ENCODE peak calls at places on chromosomes 16 and 17, in ten cellular contexts. L is ovary; S is CD8-positive, alpha-beta memory T cell; R is Peyer's patch; X is cardiac muscle cell; U is uterus; H is heart right ventricle; E is stomach; F is vagina; I is body of pancreas. M is an unnamed sample. For H3K4me1 and H3K27me3, the result is how much of the 10 kb centered on the place peaks cover.

GRCh38 chr16:5903153-5903552 is 805.6 kb upstream of the EEF2KMT start:
- DNase-seq in F (no peak), H (no peak), X (no peak), I (no peak), L (no peak), U (no peak), E (no peak), R (no peak), S (no peak), M (no peak)

GRCh38 chr16:3787924-3788661 is 70.8 kb upstream of the TRAP1 start:
- DNase-seq in X (no peak), L (no peak), U (no peak), R (no peak), H (no peak), I (no peak), E (no peak), S (no peak), F (no peak), M (no peak)

GRCh38 chr16:85699628-85700027 is 10.9 kb upstream of the GINS2 start:
- DNase-seq in U (no peak), E (no peak), R (no peak), L (no peak), X (peak), I (no peak), S (no peak), H (no peak), F (no peak), M (peak)

GRCh38 chr17:65750678-65751077 is 189.2 kb upstream of the AXIN2 start:
- DNase-seq in X (peak), S (peak), I (peak), U (peak), L (peak), R (peak), F (no peak), H (peak), E (peak), M (peak)

GRCh38 chr17:42276609-42277341 is 584 bp upstream of the STAT5B start:
- DNase-seq in F (no peak), X (peak), R (peak), H (peak), L (peak), I (peak), S (peak), E (peak), U (peak), M (no peak)

GRCh38 chr16:86581458-86581857 is 3.1 kb downstream of the FOXL1 start:
- DNase-seq in F (no peak), U (no peak), E (no peak), S (no peak), X (no peak), H (no peak), R (no peak), L (no peak), I (no peak), M (no peak)

GRCh38 chr17:20200016-20200788 is 191.0 kb downstream of the SPECC1 start:
- DNase-seq in H (no peak), L (no peak), S (no peak), U (no peak), E (no peak), X (no peak), F (no peak), R (no peak), I (no peak), M (no peak)

GRCh38 chr17:65638221-65638940 is 76.9 kb upstream of the AXIN2 start:
- DNase-seq in U (no peak), I (peak), E (peak), S (no peak), H (no peak), L (no peak), R (no peak), X (peak), F (no peak), M (no peak)

GRCh38 chr17:64223283-64223682 is 39.8 kb downstream of the TEX2 start:
- DNase-seq in I (no peak), R (no peak), E (no peak), L (no peak), S (no peak), X (no peak), U (no peak), H (no peak), F (no peak), M (no peak)

GRCh38 chr17:21034350-21035235 is 8.2 kb downstream of the USP22 start:
- DNase-seq in I (no peak), F (no peak), R (no peak), E (no peak), X (peak), S (no peak), H (no peak), U (no peak), L (no peak), M (no peak)

GRCh38 chr17:7945651-7946050 is 13.6 kb downstream of the CNTROB start:
- DNase-seq in E (no peak), U (no peak), L (no peak), F (no peak), R (no peak), I (no peak), S (no peak), H (no peak), X (no peak), M (no peak)

GRCh38 chr16:2706611-2707311 is 13.3 kb downstream of the PRSS27 start:
- DNase-seq in S (no peak), F (no peak), L (no peak), E (no peak), R (no peak), U (no peak), I (no peak), H (no peak), X (no peak), M (no peak)

GRCh38 chr16:55176901-55177300 is 147.1 kb upstream of the IRX6 start:
- DNase-seq in S (no peak), U (no peak), H (no peak), I (no peak), L (no peak), E (no peak), F (no peak), R (no peak), X (no peak), M (no peak)

GRCh38 chr17:50135316-50136095 is 5.5 kb upstream of the SAMD14 start:
- DNase-seq in I (peak), E (no peak), U (no peak), L (no peak), F (no peak), X (no peak), S (no peak), H (no peak), R (no peak), M (no peak)

DNA sequence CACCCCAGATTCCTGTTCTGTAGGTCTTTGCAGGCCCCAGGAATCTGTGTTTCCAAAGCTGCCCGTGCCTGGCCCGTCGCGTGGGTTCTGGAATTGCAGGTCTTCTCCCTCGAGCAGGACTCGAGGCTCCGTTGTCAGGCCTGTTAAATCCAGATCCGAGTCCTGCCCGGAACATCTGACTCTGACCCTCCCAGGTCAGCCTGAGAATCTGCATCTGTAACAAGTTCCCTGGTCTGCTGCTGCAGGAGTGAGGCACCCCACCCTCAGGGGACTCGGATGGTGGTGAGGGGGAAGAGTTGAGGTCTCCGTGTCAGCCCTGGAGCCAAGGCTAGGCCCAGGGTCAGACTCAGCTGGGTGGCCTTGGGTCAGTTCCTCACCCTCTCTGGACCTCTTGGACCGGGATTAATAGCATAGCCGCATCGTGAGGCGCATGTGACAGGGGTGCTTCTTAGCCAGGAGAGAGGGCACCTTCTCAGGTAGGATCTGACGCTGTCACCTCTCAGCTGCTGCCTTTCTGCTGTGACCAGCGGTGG is 8.8 kb downstream of the SPIRE2 start:
- DNase-seq in F (no peak), E (no peak), U (no peak), I (no peak), S (no peak), H (no peak), L (no peak), R (no peak), X (no peak), M (no peak)
- H3K27ac ChIP-seq in F (no peak), E (peak), U (no peak), I (no peak), S (no peak), H (no peak), L (no peak), R (no peak), X (no peak), M (no peak)

GRCh38 chr17:58329035-58329807 is 626 bp upstream of the TSPOAP1 start:
- DNase-seq in F (no peak), X (no peak), R (peak), S (peak), H (no peak), I (peak), L (peak), U (no peak), E (peak), M (peak)

GRCh38 chr17:58325976-58326468 is 2.6 kb downstream of the TSPOAP1 start:
- DNase-seq in I (no peak), L (no peak), F (no peak), E (no peak), R (no peak), H (no peak), S (no peak), X (no peak), U (no peak), M (no peak)

GRCh38 chr17:58326609-58327341 is 1.8 kb downstream of the TSPOAP1 start:
- DNase-seq in E (no peak), H (no peak), I (no peak), L (no peak), S (no peak), U (no peak), F (no peak), X (no peak), R (no peak), M (no peak)

GRCh38 chr17:58328195-58329034 is at the start of gene TSPOAP1:
- DNase-seq in I (peak), L (peak), E (no peak), X (no peak), R (peak), U (no peak), H (no peak), S (peak), F (no peak), M (no peak)

DNA sequence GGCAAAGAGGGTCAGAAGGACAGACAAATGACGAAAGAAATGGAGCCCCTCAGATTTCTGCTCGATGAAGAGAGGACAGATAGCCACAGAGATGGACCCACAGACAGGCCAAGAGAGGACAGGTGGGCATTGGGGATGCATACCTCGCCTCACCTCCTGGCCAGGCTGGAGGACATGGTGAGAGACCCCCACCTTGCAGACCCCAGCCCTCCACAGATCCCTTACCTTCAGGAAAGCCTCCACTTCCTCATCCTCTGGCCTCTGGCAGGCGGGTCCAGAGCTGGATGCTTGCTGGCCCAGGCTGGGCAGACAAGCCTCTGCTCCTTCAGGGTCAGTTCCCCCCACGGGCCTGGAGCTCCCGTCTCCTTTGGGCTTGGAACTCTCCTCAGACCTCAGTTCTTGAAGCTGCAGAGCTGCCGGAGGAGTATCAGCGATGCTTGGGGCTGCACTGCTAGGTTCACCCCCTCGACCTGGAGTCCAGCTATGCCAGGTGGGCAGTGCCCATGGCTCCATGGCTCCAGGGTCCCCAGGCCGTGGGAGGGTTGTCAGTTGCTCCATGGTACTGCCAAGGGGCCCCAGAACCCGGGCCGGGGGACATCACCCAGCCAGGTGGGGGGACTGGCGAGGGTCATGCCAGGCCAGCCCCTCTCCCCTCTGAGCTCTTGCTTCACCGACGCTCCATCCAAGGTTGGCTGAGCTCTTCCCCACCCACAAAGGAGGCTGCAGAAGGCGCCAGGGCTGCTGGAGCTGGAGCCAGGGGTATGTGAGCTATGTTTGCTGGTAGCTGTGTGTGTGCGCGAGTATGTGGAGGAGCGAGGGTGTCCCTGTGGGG is 1.0 kb downstream of the TSPOAP1 start:
- DNase-seq in I (no peak), F (no peak), U (no peak), X (peak), H (no peak), S (no peak), L (peak), R (no peak), E (no peak), M (no peak)
- H3K4me1 ChIP-seq in I (under half), F (under half), U (under half), X (under half), H (under half), S (under half), L (under half), R (under half), E (under half), M (under half)

GRCh38 chr17:79792371-79792871 is 4.5 kb downstream of the CBX8 start:
- DNase-seq in I (no peak), S (no peak), E (no peak), L (no peak), F (no peak), H (no peak), X (no peak), U (no peak), R (no peak), M (no peak)
- H3K27me3 ChIP-seq in I (under half), S (under half), E (half or more), L (under half), F (under half), H (half or more), X (half or more), U (under half), R (under half), M (under half)

GRCh38 chr17:49120166-49120565 is 12.4 kb upstream of the B4GALNT2 start:
- DNase-seq in H (no peak), X (no peak), E (no peak), L (no peak), U (no peak), R (no peak), S (no peak), F (no peak), I (no peak), M (no peak)
- H3K27ac ChIP-seq in H (no peak), X (no peak), E (no peak), L (no peak), U (no peak), R (no peak), S (no peak), F (no peak), I (no peak), M (no peak)

DNA sequence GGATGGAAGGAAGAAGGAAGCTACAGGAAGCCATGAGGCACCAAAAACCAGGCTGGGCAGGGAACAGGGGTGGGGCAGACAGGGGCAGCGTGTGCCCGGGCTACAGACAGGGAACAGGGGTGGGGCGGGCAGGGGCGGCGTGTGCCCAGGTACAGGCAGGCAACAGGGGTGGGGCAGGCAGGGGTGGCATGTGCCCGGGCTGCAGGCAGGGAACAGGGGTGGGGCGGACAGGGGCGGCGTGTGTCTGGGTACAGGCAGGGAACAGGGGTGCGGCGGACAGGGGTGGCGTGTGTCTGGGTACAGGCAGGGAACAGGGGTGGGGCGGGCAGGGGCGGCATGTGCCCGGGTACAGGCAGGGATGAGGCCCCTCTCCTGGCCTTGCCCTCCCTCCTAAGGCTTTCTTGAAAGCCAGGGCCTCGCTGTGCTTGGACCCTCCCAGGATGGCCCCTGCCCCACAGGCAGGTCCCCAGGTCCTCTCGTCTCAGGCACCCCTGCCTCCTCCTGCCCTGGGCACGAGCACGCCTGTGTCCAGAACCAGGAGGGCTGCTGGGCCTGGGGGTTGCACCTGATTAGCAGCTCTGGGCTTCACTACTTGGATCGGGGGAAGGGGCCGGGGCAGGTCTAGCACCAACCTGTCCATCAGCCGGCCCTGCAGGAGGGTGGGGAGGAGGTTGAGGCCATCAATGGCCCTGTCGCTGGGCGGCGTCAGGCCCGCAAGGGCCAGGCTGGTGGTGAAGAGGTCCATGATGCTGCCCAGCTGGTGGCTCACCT is 14.5 kb upstream of the APRT start:
- DNase-seq in H (no peak), X (no peak), U (no peak), I (no peak), E (peak), F (no peak), S (no peak), R (peak), L (no peak), M (no peak)
- H3K4me1 ChIP-seq in H (under half), X (under half), U (under half), I (under half), E (under half), F (under half), S (under half), R (under half), L (under half), M (under half)

DNA sequence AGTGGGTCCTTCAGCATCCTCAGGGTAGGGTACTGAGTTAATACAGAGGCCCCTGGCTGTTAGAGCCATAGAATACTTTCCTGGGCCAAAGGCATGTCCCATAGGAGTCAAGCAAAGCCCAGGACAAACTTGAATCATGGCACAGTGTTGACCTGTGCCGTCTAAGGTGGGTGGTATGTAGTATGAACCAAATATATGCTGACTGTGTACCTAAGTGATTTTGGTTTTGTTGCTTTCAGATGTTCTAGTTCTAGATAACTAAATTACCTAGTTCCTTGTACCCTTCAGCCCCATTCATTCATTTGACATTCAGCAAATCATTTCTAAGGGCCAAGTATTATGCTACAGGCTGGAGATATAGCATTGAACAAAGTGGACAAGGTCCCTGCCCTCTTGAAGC is 61.3 kb upstream of the GPRC5B start:
- DNase-seq in S (no peak), X (no peak), H (no peak), E (no peak), U (no peak), R (no peak), I (no peak), F (no peak), L (no peak), M (no peak)
- H3K27me3 ChIP-seq in S (under half), X (under half), H (under half), E (under half), U (under half), R (under half), I (under half), F (under half), L (under half), M (under half)

GRCh38 chr16:29996773-29997250 is 771 bp downstream of the INO80E start:
- DNase-seq in R (no peak), U (no peak), H (no peak), S (no peak), X (peak), I (no peak), E (no peak), F (no peak), L (no peak), M (peak)
- H3K27ac ChIP-seq in R (peak), U (peak), H (peak), S (peak), X (no peak), I (no peak), E (peak), F (peak), L (no peak), M (peak)

DNA sequence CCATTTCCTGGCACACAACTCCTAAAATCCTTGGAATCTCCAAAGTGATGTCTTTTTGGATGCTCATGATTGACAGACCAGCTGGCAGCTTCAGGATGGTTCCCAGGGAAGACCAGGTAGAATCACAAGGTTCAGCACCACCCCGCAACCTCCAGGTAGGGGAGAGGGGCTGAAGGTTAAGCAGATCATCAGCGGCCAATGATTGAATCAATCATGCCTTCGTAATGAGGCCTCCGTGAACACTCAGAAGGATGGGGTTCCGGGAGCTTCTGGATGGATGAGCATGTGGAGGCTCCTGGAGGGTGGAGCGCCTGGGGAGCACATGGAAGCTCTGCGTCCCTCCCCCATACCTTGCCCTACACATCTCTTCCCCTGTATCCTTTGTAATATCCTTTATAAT is 185.9 kb downstream of the SEC14L1 start:
- DNase-seq in X (no peak), F (no peak), U (peak), S (no peak), L (no peak), E (peak), R (peak), H (no peak), I (no peak), M (no peak)
- H3K4me1 ChIP-seq in X (under half), F (half or more), U (under half), S (half or more), L (under half), E (half or more), R (half or more), H (half or more), I (under half), M (under half)

GRCh38 chr17:34850023-34850422 is 111.2 kb downstream of the CCT6B start:
- DNase-seq in L (no peak), I (no peak), H (no peak), U (no peak), F (no peak), X (peak), E (no peak), S (no peak), R (no peak), M (no peak)

GRCh38 chr17:34852141-34852540 is 109.1 kb downstream of the CCT6B start:
- DNase-seq in R (no peak), I (no peak), F (no peak), E (no peak), X (no peak), S (no peak), H (no peak), U (no peak), L (no peak), M (no peak)

GRCh38 chr17:34853916-34854315 is 107.3 kb downstream of the CCT6B start:
- DNase-seq in X (no peak), H (no peak), E (no peak), R (no peak), F (no peak), I (no peak), L (no peak), S (no peak), U (no peak), M (no peak)

GRCh38 chr17:34850964-34851363 is 110.3 kb downstream of the CCT6B start:
- DNase-seq in I (no peak), S (no peak), E (no peak), R (no peak), F (no peak), H (no peak), L (no peak), X (no peak), U (no peak), M (no peak)

GRCh38 chr17:34852614-34853013 is 108.6 kb downstream of the CCT6B start:
- DNase-seq in F (no peak), E (no peak), S (no peak), L (no peak), R (no peak), U (no peak), H (no peak), X (no peak), I (no peak), M (no peak)
- H3K27me3 ChIP-seq in F (under half), E (under half), S (under half), L (under half), R (under half), U (under half), H (under half), X (under half), I (under half), M (under half)